ENCODE peak calls at places on chromosomes 3 and 15, in five cellular contexts. O is stimulated activated CD8-positive, alpha-beta memory T cell treated with anti-CD3 and anti-CD28 coated beads, Interleukin-4, amount 100 ng/mL, for 48 hours; Q is hepatic stellate cell; K is OCI-M1; X is midbrain. S is an unnamed sample.

GRCh38 chr15:31365655-31366127 is 39.1 kb downstream of the KLF13 start:
- DNase-seq in O (peak; percentile 87), Q (peak; percentile 90), K (peak; percentile 92), X (peak; percentile 92), S (peak; percentile 97)

GRCh38 chr3:57158813-57159678 is 6.1 kb downstream of the IL17RD start:
- DNase-seq in O (no peak), Q (no peak), K (no peak), X (no peak), S (no peak)

GRCh38 chr3:188860147-188860546 is 311.6 kb upstream of the TPRG1 start:
- DNase-seq in O (no peak), Q (no peak), K (no peak), X (no peak), S (no peak)

GRCh38 chr15:67967871-67968423 is 86.2 kb upstream of the PIAS1 start:
- DNase-seq in O (peak; percentile 37), Q (peak; percentile 14), K (peak; percentile 23), X (peak; percentile 27), S (peak; percentile 91)

GRCh38 chr3:13411186-13411860 is 8.8 kb downstream of the NUP210 start:
- DNase-seq in O (no peak), Q (no peak), K (no peak), X (no peak), S (peak; percentile 41)

GRCh38 chr3:134677196-134677986 is 26.6 kb upstream of the KY start:
- DNase-seq in O (peak; percentile 28), Q (no peak), K (peak; percentile 11), X (no peak), S (no peak)

GRCh38 chr3:53658613-53659193 is 164.3 kb downstream of the CACNA1D start:
- DNase-seq in O (no peak), Q (no peak), K (no peak), X (no peak), S (no peak)

GRCh38 chr3:94525039-94525438 is 462.2 kb downstream of the NSUN3 start:
- DNase-seq in O (no peak), Q (peak; percentile 2), K (peak; percentile 84), X (peak; percentile 19), S (peak; percentile 56)

GRCh38 chr3:104437891-104438290 is 928.8 kb upstream of the ALCAM start:
- DNase-seq in O (no peak), Q (peak; percentile 1), K (no peak), X (peak; percentile 80), S (peak; percentile 87)

GRCh38 chr3:110727056-110727455 is 344.6 kb upstream of the NECTIN3 start:
- DNase-seq in O (no peak), Q (no peak), K (no peak), X (no peak), S (no peak)

GRCh38 chr3:55826731-55827496 is 339.8 kb upstream of the WNT5A start:
- DNase-seq in O (no peak), Q (no peak), K (no peak), X (no peak), S (no peak)

GRCh38 chr3:139935866-139936817 is 1.2 kb downstream of the CLSTN2 start:
- DNase-seq in O (no peak), Q (peak; percentile 13), K (no peak), X (no peak), S (peak; percentile 24)

GRCh38 chr3:72957303-72957702 is 39.3 kb upstream of the PPP4R2 start:
- DNase-seq in O (no peak), Q (no peak), K (no peak), X (peak; percentile 86), S (peak; percentile 90)

GRCh38 chr15:34616613-34617012 is 33.2 kb upstream of the GOLGA8B start:
- DNase-seq in O (no peak), Q (peak; percentile 2), K (peak; percentile 46), X (peak; percentile 1), S (peak; percentile 59)

GRCh38 chr15:73941044-73941443 is 14.8 kb downstream of the LOXL1 start:
- DNase-seq in O (no peak), Q (peak; percentile 98), K (no peak), X (no peak), S (no peak)

GRCh38 chr3:66938338-66938963 is 59.7 kb upstream of the KBTBD8 start:
- DNase-seq in O (no peak), Q (peak; percentile 26), K (peak; percentile 72), X (peak; percentile 70), S (peak; percentile 89)

GRCh38 chr3:171967137-171967783 is 72.1 kb upstream of the FNDC3B start:
- DNase-seq in O (no peak), Q (peak; percentile 73), K (peak; percentile 82), X (no peak), S (peak; percentile 25)

GRCh38 chr15:88264622-88265021 is 8.1 kb upstream of the NTRK3 start:
- DNase-seq in O (no peak), Q (no peak), K (no peak), X (no peak), S (peak; percentile 45)

S was measured in Ammon's horn.